ENCODE peak calls at places on chromosome 16, in ten cellular contexts. F is upper lobe of right lung, W is fibroblast of lung, C is IMR-90, V is cardiac muscle cell, R is colonic mucosa, M is mesothelial cell of epicardium, B is mucosa of descending colon, T is dorsolateral prefrontal cortex, Z is tibial nerve. G is an unnamed sample.

GRCh38 chr16:82079892-82080291 is 44.8 kb downstream of the HSD17B2 start:
- DNase-seq in T (no peak), V (no peak), C (no peak), W (no peak), M (no peak), B (no peak), R (no peak), F (no peak), Z (no peak), G (no peak)

GRCh38 chr16:23383881-23384280 is 69.1 kb downstream of the COG7 start:
- DNase-seq in B (no peak), Z (no peak), R (no peak), T (no peak), F (no peak), V (no peak), W (no peak), M (no peak), C (no peak), G (no peak)

GRCh38 chr16:30937692-30938091 is 11.2 kb upstream of the ORAI3 start:
- DNase-seq in W (no peak), R (no peak), B (no peak), M (no peak), T (no peak), V (no peak), C (no peak), Z (no peak), F (no peak), G (no peak)

GRCh38 chr16:80369559-80369958 is 171.2 kb upstream of the DYNLRB2 start:
- DNase-seq in W (peak), Z (peak), V (peak), F (no peak), M (peak), T (no peak), B (peak), C (peak), R (peak), G (no peak)

GRCh38 chr16:88141580-88141979 is 190.3 kb downstream of the BANP start:
- DNase-seq in V (no peak), M (no peak), F (no peak), B (no peak), R (no peak), C (no peak), T (no peak), W (no peak), Z (no peak), G (no peak)

GRCh38 chr16:70163596-70163995 is 10.0 kb upstream of the CLEC18C start:
- DNase-seq in R (no peak), T (no peak), V (no peak), Z (peak), B (no peak), W (no peak), M (no peak), C (no peak), F (no peak), G (no peak)

GRCh38 chr16:56242740-56243139 is 51.5 kb downstream of the GNAO1 start:
- DNase-seq in T (no peak), B (no peak), W (no peak), R (no peak), C (no peak), V (no peak), F (no peak), M (no peak), Z (no peak), G (no peak)

GRCh38 chr16:8712589-8713361 is 38.4 kb downstream of the ABAT start:
- DNase-seq in B (no peak), V (no peak), T (peak), C (no peak), M (peak), F (no peak), Z (no peak), W (no peak), R (no peak), G (peak)

GRCh38 chr16:3009568-3010390 is 2.9 kb upstream of the CLDN9 start:
- DNase-seq in Z (no peak), M (peak), T (no peak), V (peak), W (no peak), R (no peak), C (peak), B (no peak), F (peak), G (no peak)

GRCh38 chr16:65202461-65202860 is 80.6 kb upstream of the CDH11 start:
- DNase-seq in F (no peak), C (peak), T (no peak), W (peak), M (no peak), Z (no peak), V (no peak), R (no peak), B (no peak), G (no peak)

GRCh38 chr16:50705436-50706110 is 12.2 kb downstream of the NOD2 start:
- DNase-seq in B (no peak), Z (no peak), M (no peak), W (no peak), F (no peak), C (no peak), R (no peak), T (no peak), V (no peak), G (no peak)

GRCh38 chr16:88479795-88480760 is 27.0 kb downstream of the ZFPM1 start:
- DNase-seq in W (no peak), C (no peak), Z (no peak), R (no peak), T (no peak), B (no peak), V (no peak), M (no peak), F (no peak), G (no peak)

GRCh38 chr16:52376677-52377300 is 170.2 kb downstream of the TOX3 start:
- DNase-seq in Z (no peak), T (no peak), C (no peak), V (peak), R (no peak), F (no peak), B (no peak), M (no peak), W (no peak), G (no peak)

GRCh38 chr16:30949655-30950515 is 1.0 kb downstream of the ORAI3 start:
- DNase-seq in R (peak), Z (peak), W (peak), M (no peak), C (peak), V (peak), T (no peak), B (peak), F (peak), G (no peak)

GRCh38 chr16:77759821-77760220 is 28.5 kb upstream of the VAT1L start:
- DNase-seq in F (no peak), T (no peak), Z (no peak), R (no peak), V (no peak), C (peak), W (peak), B (no peak), M (no peak), G (no peak)

GRCh38 chr16:52498640-52499039 is 48.3 kb downstream of the TOX3 start:
- DNase-seq in Z (no peak), T (peak), V (no peak), R (peak), W (no peak), F (no peak), C (no peak), M (no peak), B (peak), G (no peak)

GRCh38 chr16:47320546-47321315 is 140.1 kb downstream of the ITFG1 start:
- DNase-seq in W (peak), C (peak), F (no peak), M (no peak), T (no peak), V (no peak), Z (no peak), B (no peak), R (no peak), G (no peak)

GRCh38 chr16:78748471-78748929 is 649.0 kb downstream of the WWOX start:
- DNase-seq in Z (no peak), V (no peak), R (no peak), M (no peak), W (no peak), B (no peak), C (no peak), F (no peak), T (no peak), G (no peak)

GRCh38 chr16:181668-182021 is 1.4 kb downstream of the HBQ1 start:
- DNase-seq in B (no peak), T (no peak), F (no peak), M (no peak), V (no peak), C (no peak), W (no peak), R (no peak), Z (no peak), G (no peak)
- TF ChIP-seq CTCF in B (no peak), T (no peak), F (no peak), M (peak), V (no peak), C (no peak), W (no peak), R (peak), Z (no peak), G (no peak)

GRCh38 chr16:84332975-84333684 is 35.2 kb upstream of the ATP2C2 start:
- DNase-seq in W (no peak), V (no peak), C (no peak), R (peak), M (no peak), F (peak), T (no peak), Z (no peak), B (peak), G (no peak)
- TF ChIP-seq CTCF in W (no peak), V (no peak), C (no peak), R (no peak), M (no peak), F (no peak), T (no peak), Z (no peak), B (no peak), G (no peak)

GRCh38 chr16:49688298-49688697 is 167.6 kb downstream of the ZNF423 start:
- DNase-seq in M (no peak), F (no peak), Z (no peak), B (no peak), T (no peak), V (no peak), R (no peak), C (no peak), W (no peak), G (no peak)
- TF ChIP-seq CTCF in M (no peak), F (no peak), Z (no peak), B (no peak), T (no peak), V (no peak), R (no peak), C (no peak), W (no peak), G (no peak)

DNA sequence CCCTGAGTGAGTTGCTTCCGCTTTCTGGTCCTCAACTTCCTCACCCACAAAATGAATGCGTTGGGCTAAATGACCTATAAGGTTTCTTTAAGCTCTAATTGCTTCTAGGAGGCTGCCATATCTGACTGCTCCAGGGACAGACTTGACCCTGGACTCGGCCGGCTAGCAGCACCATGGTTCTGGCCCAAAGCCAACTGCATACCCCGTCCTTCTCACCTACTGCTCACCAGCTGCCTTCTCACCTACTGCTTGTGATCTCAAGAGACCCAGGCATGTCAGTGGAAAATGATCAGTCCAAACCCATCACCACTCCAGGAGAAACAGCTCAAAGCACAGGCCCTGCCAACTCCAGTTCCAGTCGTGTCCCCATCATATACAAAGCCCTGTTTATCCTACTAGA is 124.3 kb upstream of the IRX5 start:
- DNase-seq in B (no peak), M (no peak), V (peak), Z (no peak), W (no peak), T (no peak), C (no peak), F (no peak), R (no peak), G (no peak)
- TF ChIP-seq CTCF in B (no peak), M (no peak), V (no peak), Z (no peak), W (no peak), T (no peak), C (no peak), F (no peak), R (no peak), G (no peak)

GRCh38 chr16:67977469-67978227 is 2.7 kb downstream of the DPEP3 start:
- DNase-seq in Z (no peak), R (no peak), W (no peak), M (no peak), T (no peak), F (no peak), V (no peak), B (no peak), C (no peak), G (no peak)

GRCh38 chr16:67977005-67977404 is 3.3 kb downstream of the DPEP3 start:
- DNase-seq in R (no peak), C (no peak), T (no peak), Z (no peak), B (no peak), F (no peak), V (no peak), M (no peak), W (no peak), G (no peak)

GRCh38 chr16:67976205-67976604 is 4.1 kb downstream of the DPEP3 start:
- DNase-seq in W (no peak), M (no peak), V (no peak), F (no peak), Z (no peak), C (no peak), B (no peak), R (no peak), T (no peak), G (no peak)

GRCh38 chr16:67982011-67982696 is 1.9 kb upstream of the DPEP3 start:
- DNase-seq in B (no peak), V (no peak), Z (no peak), T (no peak), M (no peak), C (no peak), F (no peak), R (no peak), W (no peak), G (no peak)

GRCh38 chr16:67979955-67980678 is at the start of gene DPEP3:
- DNase-seq in M (no peak), W (no peak), C (no peak), B (no peak), F (no peak), Z (no peak), V (no peak), T (no peak), R (no peak), G (no peak)
- TF ChIP-seq CTCF in M (peak), W (no peak), C (peak), B (no peak), F (peak), Z (no peak), V (peak), T (no peak), R (no peak), G (no peak)